ENCODE peak calls at places on chromosomes 12 and 14, in nine cellular contexts. M is heart left ventricle; N is mesothelial cell of epicardium; H is neural crest cell; D is activated CD4-positive, alpha-beta T cell treated with anti-CD3 and anti-CD28 coated beads, Interleukin-2, amount 10 ng/mL, durations not matched to agents 7 days and 5 days; U is HL-60; P is GM12865; J is T follicular helper cell; Y is NCI-H526. Z is an unnamed sample.

GRCh38 chr12:124847675-124848074 is 16.0 kb downstream of the SCARB1 start:
- DNase-seq in M (no peak), N (no peak), H (peak), D (no peak), U (no peak), P (no peak), J (no peak), Y (peak), Z (no peak)

GRCh38 chr12:98745578-98746391 is 100.7 kb downstream of the APAF1 start:
- DNase-seq in M (no peak), N (no peak), H (no peak), D (peak), U (no peak), P (peak), J (no peak), Y (no peak), Z (no peak)

GRCh38 chr12:54549774-54550451 is 512 bp downstream of the PDE1B start:
- DNase-seq in M (no peak), N (no peak), H (no peak), D (no peak), U (no peak), P (no peak), J (no peak), Y (no peak), Z (no peak)

GRCh38 chr12:31574803-31575573 is 15.9 kb downstream of the DENND5B start:
- DNase-seq in M (no peak), N (no peak), H (no peak), D (no peak), U (peak), P (no peak), J (no peak), Y (no peak), Z (no peak)

GRCh38 chr12:50188280-50188781 is 21.2 kb upstream of the CERS5 start:
- DNase-seq in M (no peak), N (no peak), H (no peak), D (no peak), U (no peak), P (no peak), J (no peak), Y (no peak), Z (no peak)

GRCh38 chr14:102579696-102580551 is 12.5 kb upstream of the RCOR1 start:
- DNase-seq in M (no peak), N (no peak), H (no peak), D (no peak), U (no peak), P (no peak), J (no peak), Y (no peak), Z (peak)

GRCh38 chr12:132277374-132277801 is 52.0 kb downstream of the GALNT9 start:
- DNase-seq in M (peak), N (no peak), H (no peak), D (no peak), U (no peak), P (no peak), J (no peak), Y (no peak), Z (no peak)

GRCh38 chr12:55019784-55020183 is at the start of gene NEUROD4:
- DNase-seq in M (peak), N (peak), H (peak), D (peak), U (no peak), P (peak), J (no peak), Y (no peak), Z (peak)

GRCh38 chr12:67650127-67650495 is 1.6 kb downstream of the DYRK2 start:
- DNase-seq in M (peak), N (no peak), H (no peak), D (no peak), U (no peak), P (no peak), J (no peak), Y (no peak), Z (peak)

GRCh38 chr12:1318327-1319031 is 275.9 kb downstream of the FBXL14 start:
- DNase-seq in M (no peak), N (no peak), H (no peak), D (no peak), U (no peak), P (no peak), J (no peak), Y (peak), Z (peak)

GRCh38 chr12:113439606-113440030 is 17.4 kb downstream of the SDSL start:
- DNase-seq in M (no peak), N (no peak), H (peak), D (no peak), U (no peak), P (no peak), J (no peak), Y (peak), Z (peak)

GRCh38 chr12:12319501-12320322 is 30.3 kb downstream of the MANSC1 start:
- DNase-seq in M (no peak), N (no peak), H (no peak), D (no peak), U (no peak), P (no peak), J (no peak), Y (no peak), Z (peak)

GRCh38 chr12:93368766-93369165 is 9.0 kb upstream of the NUDT4 start:
- DNase-seq in M (no peak), N (no peak), H (no peak), D (no peak), U (no peak), P (no peak), J (no peak), Y (no peak), Z (no peak)